ENCODE peak calls at places on chromosomes 3 and 15, in ten cellular contexts. J is aorta, A is Caco-2, Q is fibroblast of lung, U is tibial nerve, P is GM23248, I is uterus, R is cardiac muscle cell, E is endodermal cell, G is H7. V is an unnamed sample.

GRCh38 chr3:40574661-40575060 is 49.9 kb downstream of the ZNF621 start:
- DNase-seq in J (no peak), A (no peak), Q (peak), U (no peak), P (peak), I (no peak), R (peak), E (no peak), G (no peak), V (no peak)

GRCh38 chr15:52735231-52736089 is 54.7 kb downstream of the ONECUT1 start:
- DNase-seq in J (no peak), A (peak), Q (peak), U (no peak), P (peak), I (peak), R (peak), E (peak), G (peak), V (peak)

GRCh38 chr3:89186446-89186845 is 79.0 kb downstream of the EPHA3 start:
- DNase-seq in J (no peak), A (no peak), Q (peak), U (no peak), P (no peak), I (no peak), R (no peak), E (no peak), G (no peak), V (no peak)

GRCh38 chr3:136351351-136351750 is 101.2 kb downstream of the PCCB start:
- DNase-seq in J (no peak), A (no peak), Q (no peak), U (no peak), P (peak), I (no peak), R (no peak), E (no peak), G (no peak), V (no peak)

GRCh38 chr3:30688776-30689175 is 82.4 kb downstream of the TGFBR2 start:
- DNase-seq in J (no peak), A (no peak), Q (peak), U (no peak), P (no peak), I (no peak), R (no peak), E (no peak), G (no peak), V (no peak)

GRCh38 chr15:92897620-92898019 is 2.5 kb upstream of the CHD2 start:
- DNase-seq in J (no peak), A (no peak), Q (no peak), U (no peak), P (no peak), I (no peak), R (no peak), E (no peak), G (no peak), V (no peak)

GRCh38 chr3:9957214-9957613 is 5.0 kb upstream of the PRRT3 start:
- DNase-seq in J (no peak), A (no peak), Q (peak), U (no peak), P (peak), I (no peak), R (no peak), E (no peak), G (peak), V (no peak)

GRCh38 chr15:31434418-31435255 is 108.0 kb downstream of the KLF13 start:
- DNase-seq in J (peak), A (no peak), Q (peak), U (no peak), P (peak), I (no peak), R (peak), E (no peak), G (no peak), V (peak)

GRCh38 chr3:62365311-62366092 is 7.8 kb downstream of the FEZF2 start:
- DNase-seq in J (no peak), A (no peak), Q (no peak), U (no peak), P (no peak), I (no peak), R (no peak), E (peak), G (peak), V (no peak)

GRCh38 chr3:194686816-194687637 is 1.3 kb downstream of the FAM43A start:
- DNase-seq in J (peak), A (no peak), Q (peak), U (no peak), P (peak), I (peak), R (peak), E (peak), G (peak), V (peak)

GRCh38 chr3:19972056-19972455 is 25.2 kb downstream of the RAB5A start:
- DNase-seq in J (no peak), A (no peak), Q (peak), U (no peak), P (peak), I (no peak), R (peak), E (no peak), G (no peak), V (no peak)

GRCh38 chr3:29319798-29320197 is 38.9 kb downstream of the RBMS3 start:
- DNase-seq in J (no peak), A (no peak), Q (no peak), U (no peak), P (no peak), I (no peak), R (no peak), E (no peak), G (no peak), V (no peak)

GRCh38 chr3:29322586-29322985 is 41.7 kb downstream of the RBMS3 start:
- DNase-seq in J (no peak), A (no peak), Q (no peak), U (no peak), P (no peak), I (no peak), R (no peak), E (no peak), G (no peak), V (no peak)

GRCh38 chr3:29319262-29319661 is 38.4 kb downstream of the RBMS3 start:
- DNase-seq in J (no peak), A (no peak), Q (no peak), U (no peak), P (no peak), I (no peak), R (no peak), E (no peak), G (no peak), V (no peak)

GRCh38 chr3:29329986-29330514 is 49.2 kb downstream of the RBMS3 start:
- DNase-seq in J (no peak), A (no peak), Q (peak), U (no peak), P (peak), I (no peak), R (peak), E (no peak), G (no peak), V (no peak)

DNA sequence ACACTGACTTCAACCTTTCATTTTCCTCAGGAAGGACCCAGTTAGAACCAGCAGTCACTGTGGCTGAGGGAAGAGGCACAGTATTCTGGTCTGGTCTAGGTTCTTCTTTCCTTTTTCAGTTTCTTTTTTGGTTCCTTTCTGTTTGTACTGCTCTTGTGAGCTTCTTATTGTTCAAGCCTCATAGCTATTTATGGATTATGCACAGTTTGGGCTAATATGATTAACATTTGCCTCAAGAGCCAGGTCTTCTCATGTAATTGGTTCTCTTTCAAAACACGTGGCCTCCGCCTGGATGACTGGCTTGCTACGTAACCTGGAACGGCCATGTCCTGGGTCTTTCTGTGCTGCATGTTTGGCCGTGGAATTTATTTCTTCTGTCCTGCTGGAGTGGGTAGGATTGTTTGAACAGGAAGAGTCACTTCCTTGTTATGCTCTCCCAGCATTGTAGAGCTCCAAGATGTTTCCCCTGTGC is 43.3 kb downstream of the RBMS3 start:
- DNase-seq in J (peak), A (no peak), Q (peak), U (peak), P (peak), I (peak), R (peak), E (no peak), G (no peak), V (no peak)
- H3K4me3 ChIP-seq in J (peak), A (no peak), Q (peak), U (peak), P (peak), I (peak), R (no peak), E (no peak), G (no peak), V (peak)

DNA sequence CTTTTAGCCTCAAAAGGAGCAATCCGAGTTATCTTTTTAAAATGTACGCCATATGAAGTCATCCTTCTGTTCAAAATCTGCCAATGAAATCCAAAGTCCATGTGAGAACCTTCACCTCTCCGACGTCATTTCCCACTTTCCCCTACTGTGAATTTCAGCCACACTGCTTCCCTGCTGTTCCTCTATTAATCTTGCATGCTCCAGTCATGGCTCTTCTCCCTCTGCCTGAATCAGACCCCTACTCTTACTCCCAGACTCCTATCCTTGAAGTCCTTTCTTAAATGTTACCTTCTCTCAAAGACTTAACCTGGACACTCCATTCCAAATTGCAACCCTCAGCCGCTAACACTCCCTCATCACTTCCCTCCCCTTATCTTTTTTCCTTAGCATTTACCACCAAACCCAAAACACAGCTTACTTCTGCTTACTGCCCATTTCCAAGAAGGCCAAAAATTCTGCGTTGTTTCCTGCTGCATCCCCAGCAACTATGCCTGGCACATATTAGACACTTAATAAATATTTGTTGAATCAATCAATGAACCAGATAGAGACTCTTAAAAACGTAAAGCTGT is 1.2 kb downstream of the NKIRAS1 start:
- DNase-seq in J (no peak), A (no peak), Q (peak), U (no peak), P (peak), I (no peak), R (peak), E (no peak), G (peak), V (no peak)
- H3K4me3 ChIP-seq in J (no peak), A (peak), Q (peak), U (peak), P (peak), I (peak), R (peak), E (peak), G (peak), V (peak)

DNA sequence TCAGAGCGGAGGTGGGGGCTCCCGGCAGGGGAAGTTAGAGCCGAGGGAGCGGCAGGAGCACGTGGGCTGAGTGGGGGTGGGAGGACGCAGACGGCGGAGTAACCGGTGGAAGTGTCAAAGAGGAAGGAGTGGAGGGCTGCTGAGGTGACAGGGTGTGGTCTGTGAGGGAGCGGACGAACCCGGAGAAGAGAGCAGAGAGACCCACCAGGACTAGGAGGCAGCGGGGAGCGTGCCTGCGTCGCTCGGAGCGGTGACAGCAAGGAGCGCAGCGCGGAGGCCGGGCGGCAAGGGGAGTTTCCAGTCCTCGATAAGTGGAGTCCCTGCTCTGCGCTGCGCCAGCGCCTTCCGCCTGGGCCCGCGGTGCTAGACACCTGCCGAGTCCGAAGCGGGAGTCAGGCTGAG is 533.3 kb upstream of the SEMA6D start:
- DNase-seq in J (peak), A (no peak), Q (no peak), U (no peak), P (peak), I (no peak), R (no peak), E (no peak), G (peak), V (no peak)
- H3K4me3 ChIP-seq in J (peak), A (no peak), Q (peak), U (peak), P (peak), I (peak), R (peak), E (peak), G (peak), V (no peak)

GRCh38 chr15:40437754-40438687 is 2.7 kb upstream of the BAHD1 start:
- DNase-seq in J (no peak), A (no peak), Q (no peak), U (no peak), P (no peak), I (no peak), R (no peak), E (peak), G (peak), V (no peak)

GRCh38 chr15:40438712-40439111 is 2.0 kb upstream of the BAHD1 start:
- DNase-seq in J (no peak), A (no peak), Q (no peak), U (no peak), P (no peak), I (no peak), R (no peak), E (peak), G (no peak), V (no peak)

GRCh38 chr15:40435331-40436089 is 5.2 kb upstream of the BAHD1 start:
- DNase-seq in J (no peak), A (no peak), Q (no peak), U (no peak), P (no peak), I (peak), R (no peak), E (no peak), G (peak), V (no peak)

GRCh38 chr15:40436116-40436891 is 4.4 kb upstream of the BAHD1 start:
- DNase-seq in J (no peak), A (no peak), Q (no peak), U (no peak), P (peak), I (peak), R (no peak), E (peak), G (peak), V (no peak)

GRCh38 chr15:40436892-40437753 is 3.6 kb upstream of the BAHD1 start:
- DNase-seq in J (no peak), A (no peak), Q (no peak), U (no peak), P (no peak), I (no peak), R (no peak), E (peak), G (peak), V (no peak)
- H3K4me3 ChIP-seq in J (no peak), A (no peak), Q (no peak), U (peak), P (peak), I (peak), R (peak), E (peak), G (peak), V (no peak)

GRCh38 chr3:172919297-172919683 is 168.8 kb downstream of the ECT2 start:
- DNase-seq in J (no peak), A (no peak), Q (no peak), U (no peak), P (no peak), I (no peak), R (no peak), E (no peak), G (no peak), V (no peak)

GRCh38 chr3:172918165-172918564 is 167.6 kb downstream of the ECT2 start:
- DNase-seq in J (no peak), A (no peak), Q (peak), U (no peak), P (no peak), I (no peak), R (peak), E (no peak), G (no peak), V (no peak)

GRCh38 chr3:172913911-172914730 is 163.6 kb downstream of the ECT2 start:
- DNase-seq in J (no peak), A (no peak), Q (no peak), U (no peak), P (no peak), I (no peak), R (no peak), E (no peak), G (no peak), V (no peak)

GRCh38 chr3:172918568-172919296 is 168.2 kb downstream of the ECT2 start:
- DNase-seq in J (no peak), A (no peak), Q (no peak), U (no peak), P (no peak), I (no peak), R (no peak), E (no peak), G (no peak), V (no peak)

GRCh38 chr3:172915911-172916514 is 165.5 kb downstream of the ECT2 start:
- DNase-seq in J (no peak), A (no peak), Q (no peak), U (no peak), P (no peak), I (no peak), R (no peak), E (peak), G (no peak), V (no peak)
- H3K4me3 ChIP-seq in J (no peak), A (no peak), Q (no peak), U (no peak), P (no peak), I (no peak), R (no peak), E (no peak), G (no peak), V (no peak)

GRCh38 chr3:184335291-184335660 is 2.1 kb upstream of the FAM131A start:
- DNase-seq in J (no peak), A (no peak), Q (no peak), U (no peak), P (peak), I (no peak), R (no peak), E (no peak), G (no peak), V (peak)
- H3K4me3 ChIP-seq in J (no peak), A (peak), Q (no peak), U (peak), P (peak), I (peak), R (peak), E (peak), G (no peak), V (peak)

GRCh38 chr3:50267280-50267913 is 1.6 kb upstream of the SEMA3B start:
- DNase-seq in J (peak), A (no peak), Q (no peak), U (peak), P (peak), I (peak), R (peak), E (peak), G (peak), V (no peak)
- H3K4me3 ChIP-seq in J (peak), A (no peak), Q (peak), U (peak), P (peak), I (peak), R (peak), E (no peak), G (peak), V (no peak)

DNA sequence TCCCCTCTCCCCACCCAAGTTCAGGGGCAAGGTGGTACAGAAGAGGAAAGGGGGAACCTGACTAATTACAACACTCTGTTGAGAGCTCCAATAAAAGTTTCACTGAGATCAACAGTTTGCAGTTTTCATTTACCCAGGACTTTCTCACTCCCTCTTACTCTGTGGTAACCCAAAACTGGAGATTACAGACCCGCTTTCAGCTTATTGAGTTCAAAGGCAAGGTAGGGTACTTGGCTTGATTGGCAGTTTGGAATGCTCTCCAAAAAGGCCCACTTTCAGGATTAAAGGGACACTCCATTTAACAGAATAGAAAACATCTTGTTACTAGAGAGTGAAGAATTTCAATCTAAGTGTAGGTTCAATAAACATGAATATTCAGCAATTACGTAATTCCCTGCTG is 117.6 kb upstream of the ETV5 start:
- DNase-seq in J (no peak), A (no peak), Q (no peak), U (no peak), P (no peak), I (no peak), R (no peak), E (no peak), G (no peak), V (no peak)
- H3K4me3 ChIP-seq in J (no peak), A (no peak), Q (no peak), U (no peak), P (no peak), I (no peak), R (no peak), E (no peak), G (no peak), V (no peak)